ENCODE peak calls at places on chromosomes 7 and 10, in five cellular contexts. L is brain microvascular endothelial cell, G is Peyer's patch, W is mesendoderm, R is right atrium auricular region. B is an unnamed sample.

GRCh38 chr7:149071641-149072437 is 18.7 kb downstream of the ZNF786 start:
- DNase-seq in L (no peak), G (no peak), W (peak; percentile 91), R (no peak), B (no peak)

GRCh38 chr10:34585422-34586115 is 229.5 kb downstream of the PARD3 start:
- DNase-seq in L (no peak), G (no peak), W (peak; percentile 23), R (no peak), B (no peak)

GRCh38 chr10:104350146-104350635 is 3.4 kb upstream of the CFAP58 start:
- DNase-seq in L (no peak), G (no peak), W (peak; percentile 86), R (no peak), B (no peak)

GRCh38 chr7:142853739-142854504 is 954 bp upstream of the EPHB6 start:
- DNase-seq in L (peak; percentile 57), G (peak; percentile 72), W (peak; percentile 83), R (peak; percentile 73), B (peak; percentile 67)

GRCh38 chr7:97016392-97017196 is 8.0 kb downstream of the DLX5 start:
- DNase-seq in L (no peak), G (no peak), W (peak; percentile 95), R (no peak), B (no peak)

GRCh38 chr10:22666287-22667092 is 47.9 kb downstream of the PIP4K2A start:
- DNase-seq in L (peak; percentile 48), G (peak; percentile 68), W (no peak), R (no peak), B (no peak)

GRCh38 chr7:112084506-112084905 is 121.7 kb downstream of the DOCK4 start:
- DNase-seq in L (peak; percentile 90), G (no peak), W (no peak), R (no peak), B (no peak)

GRCh38 chr7:157012113-157012547 is 1.7 kb upstream of the MNX1 start:
- DNase-seq in L (no peak), G (no peak), W (peak; percentile 10), R (no peak), B (no peak)

GRCh38 chr10:80684217-80684616 is 146.5 kb downstream of the SH2D4B start:
- DNase-seq in L (peak; percentile 2), G (no peak), W (peak; percentile 60), R (no peak), B (no peak)

GRCh38 chr7:158570449-158571170 is 17.0 kb downstream of the PTPRN2 start:
- DNase-seq in L (no peak), G (no peak), W (no peak), R (no peak), B (no peak)

GRCh38 chr7:16318989-16319915 is 102.1 kb downstream of the CRPPA start:
- DNase-seq in L (peak; percentile 64), G (no peak), W (no peak), R (no peak), B (no peak)

GRCh38 chr10:73501651-73502050 is 5.8 kb upstream of the PPP3CB start:
- DNase-seq in L (no peak), G (no peak), W (no peak), R (no peak), B (no peak)

GRCh38 chr7:135209225-135209834 is 2.0 kb downstream of the WDR91 start:
- DNase-seq in L (no peak), G (no peak), W (no peak), R (no peak), B (no peak)

GRCh38 chr10:98196985-98197384 is 62.5 kb downstream of the R3HCC1L start:
- DNase-seq in L (no peak), G (no peak), W (no peak), R (no peak), B (no peak)

GRCh38 chr10:125263551-125263950 is 103.2 kb upstream of the CTBP2 start:
- DNase-seq in L (no peak), G (no peak), W (peak; percentile 97), R (no peak), B (no peak)

DNA sequence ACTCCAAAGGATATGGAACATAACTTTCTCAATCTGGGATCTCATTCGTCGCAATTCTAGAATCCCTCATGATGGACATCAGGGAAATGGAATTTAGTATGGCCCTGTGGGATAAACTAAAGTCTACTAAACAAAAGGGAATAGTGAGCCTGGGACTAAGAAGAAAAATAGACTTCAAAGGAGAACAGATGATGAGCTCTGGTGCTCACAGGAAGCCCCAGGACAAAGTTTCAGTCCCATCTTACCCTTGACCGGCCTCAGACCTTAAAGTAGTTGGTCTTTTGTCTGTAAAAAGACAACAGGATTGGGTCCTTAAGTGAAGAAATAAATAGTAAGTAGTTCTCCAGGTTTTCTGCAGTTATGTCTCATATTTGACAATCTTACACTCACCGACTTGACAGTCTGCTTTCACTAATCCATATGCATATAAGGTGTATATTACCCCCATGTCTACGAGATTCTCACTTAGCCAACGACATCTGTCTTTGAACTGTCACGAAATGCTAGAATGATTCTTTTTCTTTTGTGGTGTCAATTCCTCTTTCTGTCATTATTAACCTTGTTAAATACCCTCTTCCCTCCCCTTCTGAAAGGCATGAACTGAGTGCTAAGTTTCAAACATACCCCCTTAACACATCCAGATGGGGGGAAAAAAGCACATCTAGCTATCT is 10.9 kb upstream of the IKZF1 start:
- DNase-seq in L (no peak), G (no peak), W (no peak), R (no peak), B (no peak)
- H3K4me3 ChIP-seq in L (no peak overlapping the region), G (no peak overlapping the region), W (no peak overlapping the region), R (no peak overlapping the region), B (no peak overlapping the region)

GRCh38 chr7:91266931-91267557 is 2.8 kb downstream of the FZD1 start:
- DNase-seq in L (no peak), G (no peak), W (no peak), R (no peak), B (peak; percentile 42)
- H3K4me3 ChIP-seq in L (peak overlapping the region; percentile 23), G (peak overlapping the region; percentile 73), W (peak overlapping the region; percentile 5), R (peak overlapping the region; percentile 86), B (peak overlapping the region; percentile 72)

GRCh38 chr10:70558871-70559810 is 43.4 kb downstream of the PRF1 start:
- DNase-seq in L (peak; percentile 53), G (peak; percentile 53), W (peak; percentile 88), R (peak; percentile 75), B (peak; percentile 76)
- H3K4me3 ChIP-seq in L (peak overlapping the region; percentile 15), G (no peak overlapping the region), W (no peak overlapping the region), R (peak overlapping the region; percentile 24), B (no peak overlapping the region)

DNA sequence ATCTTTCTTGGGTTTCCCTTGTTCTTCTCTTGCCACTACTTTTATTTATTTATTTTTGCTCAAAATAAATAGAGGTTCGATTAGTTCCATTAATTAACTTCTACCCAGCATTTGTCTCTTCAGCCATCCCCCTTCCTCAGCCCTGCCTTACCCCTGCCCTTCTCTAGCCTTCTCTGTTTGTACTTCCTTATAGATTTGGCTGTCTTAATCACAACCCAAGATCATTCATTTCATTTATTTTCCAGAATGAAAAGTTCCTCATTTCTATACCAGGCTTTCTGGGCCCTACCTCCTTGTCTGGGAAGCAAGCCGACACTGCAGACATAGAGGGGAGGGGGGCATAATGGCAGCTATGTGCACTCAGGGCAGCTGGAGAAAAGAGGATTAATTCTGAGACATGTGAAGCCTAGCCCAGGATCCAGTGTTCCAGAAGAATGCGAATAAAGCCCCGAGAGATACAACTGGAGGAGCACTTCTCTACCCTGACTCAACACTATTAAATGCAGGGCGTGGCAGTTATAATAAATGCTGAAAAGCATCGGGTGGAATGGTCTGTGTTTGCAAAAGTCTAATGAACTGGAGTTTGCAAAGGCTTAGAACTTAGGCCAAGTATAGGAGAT is 6.4 kb upstream of the PDCD4 start:
- DNase-seq in L (no peak), G (no peak), W (no peak), R (peak; percentile 57), B (peak; percentile 27)
- H3K4me3 ChIP-seq in L (no peak overlapping the region), G (no peak overlapping the region), W (no peak overlapping the region), R (no peak overlapping the region), B (no peak overlapping the region)

GRCh38 chr7:104973909-104974415 is 40.0 kb upstream of the KMT2E start:
- DNase-seq in L (peak; percentile 64), G (no peak), W (no peak), R (no peak), B (no peak)
- H3K4me3 ChIP-seq in L (no peak overlapping the region), G (no peak overlapping the region), W (no peak overlapping the region), R (no peak overlapping the region), B (no peak overlapping the region)

DNA sequence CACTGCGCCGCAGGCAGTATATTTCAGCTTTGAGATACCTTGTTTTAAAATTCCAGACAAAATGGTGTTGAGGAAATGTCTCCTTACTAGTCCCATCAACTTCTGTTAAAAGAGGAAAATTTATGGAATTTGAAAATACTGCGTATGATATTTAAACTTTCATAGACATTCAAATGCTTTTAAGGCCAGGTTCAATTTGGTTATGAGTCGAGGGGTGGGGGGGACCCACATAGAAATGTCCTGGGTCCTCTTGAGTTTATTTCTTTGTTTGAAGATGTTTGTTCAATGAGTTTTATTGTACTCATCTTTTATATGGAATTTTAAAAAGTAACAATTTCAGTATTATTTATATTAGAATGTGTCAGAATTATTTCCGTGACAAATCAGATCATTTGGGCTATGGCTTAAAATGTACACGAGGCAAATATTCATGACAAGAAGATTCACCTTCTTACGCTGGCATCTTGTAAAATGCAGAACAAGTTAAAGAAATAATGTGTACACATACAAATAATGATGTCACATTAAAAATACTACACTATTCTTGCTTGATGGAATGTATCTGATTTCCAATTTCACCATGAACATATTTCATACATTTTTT is 1.3 kb downstream of the IKZF1 start:
- DNase-seq in L (no peak), G (no peak), W (no peak), R (no peak), B (no peak)
- H3K4me3 ChIP-seq in L (no peak overlapping the region), G (peak overlapping the region; percentile 57), W (no peak overlapping the region), R (peak overlapping the region; percentile 50), B (no peak overlapping the region)